ENCODE peak calls at places on chromosomes 4 and X, in eight cellular contexts. D, J, S, F, L, W, M and T are unnamed samples.
A peak's percentile ranks its signal among the peaks of the same experiment; 100 is the strongest.

GRCh38 chr4:123838426-123838825 is 441.8 kb downstream of the SPRY1 start:
- DNase-seq in D (no peak), J (no peak), S (no peak), F (peak; percentile 56), L (no peak), W (no peak), M (peak; percentile 25), T (peak; percentile 0)

GRCh38 chr4:91837608-91838029 is 466.1 kb upstream of the GRID2 start:
- DNase-seq in D (no peak), J (no peak), S (no peak), F (no peak), L (no peak), W (no peak), M (no peak), T (no peak)

GRCh38 chrX:102684772-102685520 is 27.3 kb upstream of the GPRASP2 start:
- DNase-seq in D (no peak), J (no peak), S (no peak), F (no peak), L (no peak), W (no peak), M (no peak), T (no peak)

GRCh38 chr4:87527446-87528240 is 1.5 kb downstream of the SPARCL1 start:
- DNase-seq in D (no peak), J (no peak), S (no peak), F (no peak), L (no peak), W (no peak), M (no peak), T (no peak)

GRCh38 chr4:153529646-153530045 is 63.5 kb downstream of the TMEM131L start:
- DNase-seq in D (no peak), J (no peak), S (no peak), F (no peak), L (no peak), W (no peak), M (peak; percentile 18), T (no peak)

GRCh38 chrX:44474410-44474809 is 68.2 kb downstream of the FUNDC1 start:
- DNase-seq in D (no peak), J (no peak), S (no peak), F (no peak), L (no peak), W (no peak), M (no peak), T (no peak)

GRCh38 chr4:99144070-99144469 is at the start of gene ADH4:
- DNase-seq in D (no peak), J (no peak), S (peak; percentile 10), F (no peak), L (no peak), W (no peak), M (no peak), T (no peak)

GRCh38 chrX:43860646-43861370 is 21.4 kb downstream of the MAOB start:
- DNase-seq in D (no peak), J (no peak), S (no peak), F (peak; percentile 31), L (peak; percentile 5), W (no peak), M (peak; percentile 60), T (peak; percentile 81)

GRCh38 chr4:24980064-24980690 is 50.6 kb downstream of the LGI2 start:
- DNase-seq in D (peak; percentile 31), J (peak; percentile 83), S (peak; percentile 71), F (peak; percentile 80), L (no peak), W (peak; percentile 82), M (peak; percentile 73), T (peak; percentile 60)

GRCh38 chr4:150934022-150934421 is 81.1 kb downstream of the LRBA start:
- DNase-seq in D (no peak), J (no peak), S (no peak), F (no peak), L (no peak), W (no peak), M (no peak), T (no peak)

GRCh38 chrX:154696328-154697045 is 43.1 kb upstream of the CTAG2 start:
- DNase-seq in D (no peak), J (no peak), S (no peak), F (no peak), L (no peak), W (peak; percentile 29), M (no peak), T (no peak)

GRCh38 chrX:135264210-135264609 is 12.3 kb downstream of the ETDA start:
- DNase-seq in D (no peak), J (no peak), S (no peak), F (no peak), L (no peak), W (no peak), M (no peak), T (no peak)

GRCh38 chrX:56219702-56220101 is 12.5 kb upstream of the KLF8 start:
- DNase-seq in D (no peak), J (no peak), S (peak; percentile 4), F (peak; percentile 2), L (no peak), W (no peak), M (peak; percentile 0), T (peak; percentile 38)

GRCh38 chr4:130524057-130524456 is 1428.1 kb downstream of the C4orf33 start:
- DNase-seq in D (no peak), J (no peak), S (no peak), F (no peak), L (no peak), W (no peak), M (no peak), T (no peak)

GRCh38 chr4:183333983-183334382 is 11.8 kb upstream of the CLDN24 start:
- DNase-seq in D (no peak), J (no peak), S (no peak), F (peak; percentile 3), L (no peak), W (no peak), M (peak; percentile 36), T (no peak)